ENCODE peak calls at places on chromosomes 12 and 14, in ten cellular contexts. N is tibial nerve, R is foreskin fibroblast, H is left cardiac atrium, V is endothelial cell, Z is upper lobe of right lung, P is NCI-H1417, F is NCI-H345, T is SHP77 treated with DMSO at 0.1 percent for 48 hours, K is HS-27A. U is an unnamed sample.

GRCh38 chr12:90390947-90391346 is 564.0 kb downstream of the CCER1 start:
- DNase-seq in N (no peak), R (peak), H (no peak), V (no peak), Z (no peak), P (no peak), F (no peak), T (no peak), K (no peak), U (no peak)

GRCh38 chr14:91927216-91927615 is 20.3 kb downstream of the FBLN5 start:
- DNase-seq in N (no peak), R (peak), H (no peak), V (no peak), Z (no peak), P (no peak), F (no peak), T (no peak), K (no peak), U (no peak)

GRCh38 chr12:8742501-8742900 is 44.7 kb downstream of the RIMKLB start:
- DNase-seq in N (no peak), R (peak), H (no peak), V (no peak), Z (no peak), P (no peak), F (no peak), T (no peak), K (no peak), U (no peak)

GRCh38 chr12:97960741-97961608 is 498.4 kb downstream of the RMST start:
- DNase-seq in N (peak), R (peak), H (no peak), V (peak), Z (no peak), P (peak), F (peak), T (no peak), K (no peak), U (no peak)

GRCh38 chr12:119748512-119748911 is 80.6 kb downstream of the PRKAB1 start:
- DNase-seq in N (no peak), R (no peak), H (no peak), V (no peak), Z (no peak), P (no peak), F (no peak), T (no peak), K (no peak), U (no peak)

GRCh38 chr14:56801920-56802319 is 8.4 kb downstream of the OTX2 start:
- DNase-seq in N (no peak), R (no peak), H (no peak), V (no peak), Z (no peak), P (no peak), F (no peak), T (no peak), K (no peak), U (no peak)

GRCh38 chr12:47938093-47938492 is 25.3 kb upstream of the TMEM106C start:
- DNase-seq in N (no peak), R (peak), H (no peak), V (no peak), Z (no peak), P (no peak), F (no peak), T (no peak), K (peak), U (no peak)

GRCh38 chr14:53011053-53011462 is 60.2 kb upstream of the FERMT2 start:
- DNase-seq in N (peak), R (peak), H (peak), V (no peak), Z (no peak), P (no peak), F (no peak), T (peak), K (peak), U (peak)

GRCh38 chr12:125131958-125132357 is 66.7 kb downstream of the AACS start:
- DNase-seq in N (no peak), R (no peak), H (no peak), V (no peak), Z (no peak), P (no peak), F (no peak), T (no peak), K (no peak), U (no peak)

GRCh38 chr12:111436811-111437210 is 31.1 kb downstream of the SH2B3 start:
- DNase-seq in N (no peak), R (peak), H (no peak), V (no peak), Z (no peak), P (no peak), F (no peak), T (no peak), K (no peak), U (no peak)

GRCh38 chr14:93717222-93717967 is 70.9 kb downstream of the PRIMA1 start:
- DNase-seq in N (no peak), R (no peak), H (no peak), V (no peak), Z (no peak), P (no peak), F (no peak), T (no peak), K (no peak), U (no peak)

GRCh38 chr14:50658203-50658602 is 9.9 kb downstream of the SAV1 start:
- DNase-seq in N (no peak), R (peak), H (no peak), V (no peak), Z (no peak), P (no peak), F (no peak), T (no peak), K (no peak), U (no peak)

GRCh38 chr14:30227871-30228270 is 300.2 kb upstream of the PRKD1 start:
- DNase-seq in N (peak), R (peak), H (no peak), V (no peak), Z (no peak), P (no peak), F (no peak), T (no peak), K (no peak), U (no peak)

GRCh38 chr14:36582011-36582873 is at the start of gene NKX2-8:
- DNase-seq in N (no peak), R (peak), H (no peak), V (peak), Z (peak), P (peak), F (peak), T (no peak), K (no peak), U (no peak)

GRCh38 chr14:21860172-21860571 is 186.6 kb upstream of the OR4E1 start:
- DNase-seq in N (no peak), R (no peak), H (no peak), V (peak), Z (no peak), P (no peak), F (no peak), T (peak), K (no peak), U (no peak)

GRCh38 chr12:124517260-124518050 is 50.0 kb downstream of the NCOR2 start:
- DNase-seq in N (peak), R (peak), H (peak), V (no peak), Z (peak), P (peak), F (peak), T (peak), K (no peak), U (peak)

GRCh38 chr12:98403936-98404335 is 111.5 kb upstream of the TMPO start:
- DNase-seq in N (no peak), R (no peak), H (no peak), V (peak), Z (no peak), P (no peak), F (no peak), T (no peak), K (no peak), U (no peak)

GRCh38 chr14:64764641-64765520 is 60.7 kb downstream of the PLEKHG3 start:
- DNase-seq in N (peak), R (peak), H (peak), V (peak), Z (peak), P (peak), F (peak), T (peak), K (peak), U (peak)

GRCh38 chr14:98131406-98131805 is 1140.6 kb downstream of the BCL11B start:
- DNase-seq in N (no peak), R (no peak), H (no peak), V (no peak), Z (no peak), P (no peak), F (no peak), T (no peak), K (no peak), U (no peak)

GRCh38 chr12:53208877-53209463 is 1.9 kb upstream of the ITGB7 start:
- DNase-seq in N (no peak), R (no peak), H (no peak), V (no peak), Z (no peak), P (no peak), F (no peak), T (no peak), K (no peak), U (no peak)

GRCh38 chr14:23115492-23115850 is 3.6 kb downstream of the CEBPE start:
- DNase-seq in N (no peak), R (no peak), H (no peak), V (no peak), Z (no peak), P (no peak), F (no peak), T (no peak), K (no peak), U (no peak)

GRCh38 chr12:53948650-53949593 is 5.8 kb upstream of the HOXC12 start:
- DNase-seq in N (no peak), R (no peak), H (no peak), V (no peak), Z (no peak), P (no peak), F (no peak), T (no peak), K (no peak), U (no peak)